ENCODE peak calls at places on chromosomes 4 and X, in six cellular contexts. S, H, B, V, N and C are unnamed samples.

GRCh38 chr4:138175337-138175794 is 66.8 kb downstream of the SLC7A11 start:
- DNase-seq in B (peak; percentile 15), H (no peak), N (peak; percentile 26), V (no peak), S (no peak), C (no peak)

GRCh38 chr4:13881880-13882279 is 254.4 kb upstream of the BOD1L1 start:
- DNase-seq in S (no peak), H (no peak), V (no peak), B (no peak), N (no peak), C (no peak)

GRCh38 chr4:111228874-111229273 is 606.0 kb upstream of the PITX2 start:
- DNase-seq in N (no peak), V (no peak), S (no peak), H (no peak), B (no peak), C (no peak)

GRCh38 chrX:68114573-68115199 is 318.6 kb downstream of the OPHN1 start:
- DNase-seq in N (no peak), V (no peak), H (no peak), B (no peak), S (peak; percentile 6), C (peak; percentile 36)

GRCh38 chrX:110180928-110181310 is 137.0 kb downstream of the AMMECR1 start:
- DNase-seq in B (no peak), H (no peak), N (no peak), V (no peak), S (no peak), C (no peak)

GRCh38 chrX:53085661-53086229 is 3.6 kb downstream of the TSPYL2 start:
- DNase-seq in V (no peak), H (no peak), B (no peak), N (no peak), S (no peak), C (no peak)

GRCh38 chrX:82756272-82756671 is 751.8 kb upstream of the POU3F4 start:
- DNase-seq in B (no peak), H (no peak), N (no peak), S (no peak), V (no peak), C (no peak)

GRCh38 chr4:156718226-156718625 is 253.4 kb downstream of the PDGFC start:
- DNase-seq in V (no peak), B (no peak), N (no peak), S (no peak), H (no peak), C (no peak)

GRCh38 chr4:101145081-101145480 is 202.2 kb downstream of the PPP3CA start:
- DNase-seq in V (no peak), N (no peak), B (no peak), H (no peak), S (no peak), C (no peak)

GRCh38 chrX:49187028-49187394 is 838 bp upstream of the PRICKLE3 start:
- DNase-seq in H (no peak), B (no peak), S (no peak), V (no peak), N (no peak), C (no peak)

GRCh38 chr4:89834486-89835209 is 2.3 kb downstream of the SNCA start:
- DNase-seq in H (no peak), V (no peak), S (no peak), N (no peak), B (no peak), C (no peak)

GRCh38 chr4:25180524-25181131 is 20.4 kb upstream of the SEPSECS start:
- DNase-seq in S (no peak), B (no peak), H (peak; percentile 80), N (peak; percentile 25), V (no peak), C (peak; percentile 55)

GRCh38 chr4:13539721-13540445 is 4.4 kb downstream of the NKX3-2 start:
- DNase-seq in S (no peak), V (no peak), N (no peak), H (no peak), B (no peak), C (no peak)

GRCh38 chr4:13511101-13511500 is 27.0 kb upstream of the RAB28 start:
- DNase-seq in B (no peak), V (no peak), H (no peak), S (no peak), N (no peak), C (no peak)

GRCh38 chr4:20297800-20298199 is 46.1 kb downstream of the SLIT2 start:
- DNase-seq in S (no peak), V (no peak), N (no peak), B (no peak), H (no peak), C (no peak)

GRCh38 chr4:168433576-168433975 is 46.7 kb downstream of the DDX60L start:
- DNase-seq in H (no peak), V (no peak), B (no peak), N (no peak), S (no peak), C (no peak)

GRCh38 chr4:128958194-128958593 is 135.1 kb downstream of the SCLT1 start:
- DNase-seq in H (peak; percentile 58), N (no peak), B (no peak), S (no peak), V (no peak), C (no peak)

GRCh38 chrX:42869011-42869410 is 91.0 kb upstream of the PPP1R2C start:
- DNase-seq in V (no peak), S (no peak), B (no peak), H (no peak), N (no peak), C (no peak)

GRCh38 chr4:3375688-3376087 is 66.1 kb upstream of the HGFAC start:
- DNase-seq in N (no peak), B (no peak), V (no peak), H (no peak), S (peak; percentile 77), C (no peak)

GRCh38 chrX:122219226-122219625 is 964.9 kb upstream of the GRIA3 start:
- DNase-seq in V (no peak), H (no peak), S (no peak), B (no peak), N (no peak), C (no peak)

GRCh38 chrX:86421771-86422170 is 273.5 kb downstream of the DACH2 start:
- DNase-seq in S (no peak), H (no peak), N (no peak), B (no peak), V (no peak), C (no peak)

GRCh38 chr4:118865091-118865708 is 23.5 kb upstream of the SYNPO2 start:
- DNase-seq in H (peak; percentile 38), N (no peak), B (no peak), V (no peak), S (no peak), C (peak; percentile 38)

GRCh38 chrX:133653363-133653762 is 238.1 kb upstream of the GPC4 start:
- DNase-seq in N (no peak), H (no peak), V (no peak), S (no peak), B (no peak), C (no peak)

GRCh38 chr4:23036921-23037495 is 344.3 kb downstream of the GBA3 start:
- DNase-seq in H (no peak), S (no peak), N (no peak), B (no peak), V (no peak), C (no peak)

GRCh38 chrX:132831336-132831973 is 127.0 kb downstream of the HS6ST2 start:
- DNase-seq in V (no peak), S (no peak), H (no peak), B (no peak), N (no peak), C (no peak)

GRCh38 chrX:68650491-68650890 is 3.0 kb downstream of the STARD8 start:
- DNase-seq in S (no peak), V (no peak), N (no peak), B (no peak), H (no peak), C (no peak)

GRCh38 chrX:113833656-113834055 is 750.2 kb upstream of the HTR2C start:
- DNase-seq in N (no peak), B (no peak), H (no peak), V (no peak), S (no peak), C (no peak)

GRCh38 chr4:5082381-5082780 is 31.1 kb downstream of the STK32B start:
- DNase-seq in V (no peak), N (no peak), H (no peak), S (no peak), B (no peak), C (no peak)

GRCh38 chr4:149203256-149204001 is 612.2 kb downstream of the IQCM start:
- DNase-seq in H (no peak), B (no peak), N (peak; percentile 33), S (no peak), V (no peak), C (no peak)